ENCODE peak calls at places on chromosomes 6 and 20, in seven cellular contexts. N is CD8-positive, alpha-beta T cell; C is hepatocyte; G is body of pancreas; J is Panc1; E is sigmoid colon; Z is cardiac muscle cell. D is an unnamed sample.

GRCh38 chr6:14676084-14676483 is 558.5 kb downstream of the CD83 start:
- DNase-seq in N (no peak), C (no peak), G (no peak), J (no peak), E (no peak), Z (peak), D (no peak)

GRCh38 chr20:49132995-49133451 is 55.1 kb downstream of the STAU1 start:
- DNase-seq in N (no peak), C (peak), G (peak), J (peak), E (no peak), Z (peak), D (peak)

GRCh38 chr6:88586371-88587157 is 376.9 kb downstream of the RNGTT start:
- DNase-seq in N (no peak), C (no peak), G (no peak), J (no peak), E (peak), Z (no peak), D (no peak)

GRCh38 chr20:51077601-51078000 is 54.7 kb upstream of the KCNG1 start:
- DNase-seq in N (no peak), C (no peak), G (no peak), J (no peak), E (no peak), Z (no peak), D (no peak)

GRCh38 chr6:18147616-18148015 is 7.3 kb downstream of the TPMT start:
- DNase-seq in N (no peak), C (no peak), G (no peak), J (no peak), E (no peak), Z (no peak), D (no peak)

GRCh38 chr6:36187446-36187845 is 9.1 kb upstream of the BRPF3 start:
- DNase-seq in N (no peak), C (no peak), G (no peak), J (no peak), E (no peak), Z (peak), D (no peak)

GRCh38 chr6:109342564-109342963 is 39.7 kb downstream of the CD164 start:
- DNase-seq in N (no peak), C (no peak), G (no peak), J (no peak), E (no peak), Z (no peak), D (no peak)

GRCh38 chr6:152669894-152670293 is 27.8 kb upstream of the MYCT1 start:
- DNase-seq in N (no peak), C (no peak), G (no peak), J (no peak), E (no peak), Z (peak), D (peak)

GRCh38 chr6:24196198-24196597 is 70.2 kb downstream of the NRSN1 start:
- DNase-seq in N (no peak), C (no peak), G (no peak), J (no peak), E (no peak), Z (no peak), D (no peak)

GRCh38 chr6:7238900-7239589 is 74.0 kb downstream of the SSR1 start:
- DNase-seq in N (peak), C (peak), G (peak), J (no peak), E (peak), Z (peak), D (peak)

GRCh38 chr20:53055668-53056067 is 83.5 kb downstream of the TSHZ2 start:
- DNase-seq in N (no peak), C (no peak), G (no peak), J (no peak), E (no peak), Z (no peak), D (no peak)

GRCh38 chr6:71533939-71534379 is 245.3 kb downstream of the OGFRL1 start:
- DNase-seq in N (no peak), C (peak), G (no peak), J (no peak), E (no peak), Z (peak), D (peak)

GRCh38 chr6:5214570-5215052 is 46.1 kb downstream of the LYRM4 start:
- DNase-seq in N (no peak), C (peak), G (no peak), J (no peak), E (no peak), Z (peak), D (peak)

GRCh38 chr6:26170181-26170580 is 83.0 kb downstream of the HFE start:
- DNase-seq in N (no peak), C (no peak), G (no peak), J (no peak), E (no peak), Z (no peak), D (peak)

GRCh38 chr20:49690899-49691620 is 22.6 kb downstream of the B4GALT5 start:
- DNase-seq in N (no peak), C (peak), G (peak), J (no peak), E (no peak), Z (peak), D (no peak)

GRCh38 chr6:125714431-125715090 is 34.9 kb upstream of the HEY2 start:
- DNase-seq in N (no peak), C (no peak), G (no peak), J (no peak), E (no peak), Z (no peak), D (peak)

GRCh38 chr6:75213112-75213511 is 7.3 kb upstream of the COL12A1 start:
- DNase-seq in N (no peak), C (no peak), G (no peak), J (no peak), E (no peak), Z (peak), D (no peak)

GRCh38 chr6:127967708-127968107 is 66.8 kb upstream of the THEMIS start:
- DNase-seq in N (no peak), C (no peak), G (no peak), J (no peak), E (no peak), Z (no peak), D (no peak)

GRCh38 chr20:39338977-39339376 is 376.8 kb downstream of the DHX35 start:
- DNase-seq in N (no peak), C (peak), G (no peak), J (no peak), E (no peak), Z (no peak), D (peak)

GRCh38 chr20:19993937-19994667 is 23.1 kb upstream of the NAA20 start:
- DNase-seq in N (no peak), C (no peak), G (no peak), J (no peak), E (peak), Z (peak), D (no peak)

GRCh38 chr6:43455034-43455747 is at the start of gene DLK2:
- DNase-seq in N (peak), C (peak), G (no peak), J (no peak), E (no peak), Z (no peak), D (peak)

GRCh38 chr6:69848552-69848951 is 17.8 kb upstream of the COL19A1 start:
- DNase-seq in N (no peak), C (no peak), G (no peak), J (no peak), E (no peak), Z (no peak), D (no peak)

GRCh38 chr6:170007468-170008240 is 256.2 kb downstream of the ERMARD start:
- DNase-seq in N (no peak), C (no peak), G (no peak), J (no peak), E (peak), Z (no peak), D (no peak)

GRCh38 chr20:56656632-56657031 is 27.5 kb downstream of the TFAP2C start:
- DNase-seq in N (no peak), C (no peak), G (no peak), J (no peak), E (no peak), Z (no peak), D (no peak)
- TF ChIP-seq CTCF in N (no peak), C (no peak), G (no peak), J (no peak), E (no peak), Z (no peak), D (no peak)

GRCh38 chr6:53009056-53009455 is 14.0 kb upstream of the GSTA4 start:
- DNase-seq in N (no peak), C (no peak), G (no peak), J (no peak), E (no peak), Z (no peak), D (no peak)
- H3K4me3 ChIP-seq in N (no peak), C (no peak), G (no peak), J (no peak), E (no peak), Z (no peak), D (no peak)

DNA sequence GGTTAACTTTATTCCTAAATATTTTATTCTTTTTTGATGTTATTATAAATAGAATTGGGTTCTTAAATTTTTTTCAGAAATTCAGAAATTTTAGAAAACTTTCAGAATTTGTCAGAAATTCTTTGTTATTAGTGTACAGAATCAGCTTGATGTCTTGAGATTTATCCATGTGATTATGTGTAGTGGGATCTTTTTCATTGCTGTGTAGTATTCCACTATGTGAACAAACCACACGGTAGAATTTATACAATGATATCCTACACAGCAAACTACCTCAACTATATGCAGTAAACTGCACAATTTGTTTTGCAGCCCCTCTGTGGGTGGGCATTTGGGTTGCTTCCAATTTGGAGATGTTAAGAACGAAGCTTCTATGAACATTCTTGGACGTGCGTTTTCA is 43.9 kb downstream of the PACSIN1 start:
- DNase-seq in N (no peak), C (no peak), G (no peak), J (no peak), E (no peak), Z (no peak), D (no peak)
- TF ChIP-seq CTCF in N (no peak), C (no peak), G (no peak), J (no peak), E (no peak), Z (no peak), D (no peak)

GRCh38 chr20:2820896-2821869 is 5.0 kb downstream of the TMEM239 start:
- DNase-seq in N (no peak), C (no peak), G (no peak), J (no peak), E (no peak), Z (peak), D (no peak)
- H3K4me3 ChIP-seq in N (no peak), C (no peak), G (no peak), J (no peak), E (no peak), Z (no peak), D (no peak)

GRCh38 chr6:41682056-41682477 is 43.8 kb downstream of the MDFI start:
- DNase-seq in N (peak), C (peak), G (peak), J (peak), E (peak), Z (peak), D (peak)
- TF ChIP-seq CTCF in N (peak), C (peak), G (peak), J (peak), E (peak), Z (peak), D (peak)

GRCh38 chr6:119463081-119463626 is 113.6 kb upstream of the MAN1A1 start:
- DNase-seq in N (no peak), C (no peak), G (no peak), J (no peak), E (no peak), Z (no peak), D (peak)

GRCh38 chr6:119470893-119471542 is 121.5 kb upstream of the MAN1A1 start:
- DNase-seq in N (no peak), C (no peak), G (no peak), J (no peak), E (no peak), Z (no peak), D (peak)

GRCh38 chr6:119466226-119466625 is 116.7 kb upstream of the MAN1A1 start:
- DNase-seq in N (no peak), C (no peak), G (no peak), J (no peak), E (no peak), Z (no peak), D (no peak)

DNA sequence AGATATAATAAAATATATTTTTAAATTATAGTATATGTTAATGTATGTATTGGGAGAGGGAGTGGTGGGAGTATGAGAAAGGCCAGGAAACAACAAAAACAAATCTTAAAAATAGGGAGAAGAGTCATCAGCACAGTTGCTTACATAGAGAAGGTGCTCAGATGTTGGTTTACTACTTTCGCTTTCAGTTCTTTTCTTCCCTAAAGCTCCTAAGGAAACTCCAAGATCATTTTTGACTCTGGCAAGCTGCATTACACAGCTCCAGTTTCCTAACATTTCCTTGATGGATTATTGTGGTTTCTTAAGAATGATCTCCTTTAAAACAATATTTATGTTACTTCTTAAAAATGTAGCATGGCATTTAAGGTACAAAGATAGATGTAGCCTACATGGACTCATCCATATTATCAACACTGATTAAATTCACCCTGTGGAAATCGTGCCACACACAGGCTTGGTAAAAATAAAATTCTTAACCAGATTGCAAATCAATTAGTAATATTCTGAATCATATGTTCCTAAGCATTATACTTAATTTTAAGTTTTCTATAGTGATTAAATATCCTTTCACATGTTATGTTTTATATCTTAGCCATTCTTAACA is 118.0 kb upstream of the MAN1A1 start:
- DNase-seq in N (no peak), C (no peak), G (no peak), J (no peak), E (no peak), Z (peak), D (no peak)
- H3K4me3 ChIP-seq in N (no peak), C (no peak), G (no peak), J (no peak), E (peak), Z (no peak), D (no peak)

GRCh38 chr6:111322145-111322544 is 160.9 kb downstream of the REV3L start:
- DNase-seq in N (no peak), C (no peak), G (no peak), J (no peak), E (no peak), Z (no peak), D (no peak)
- TF ChIP-seq CTCF in N (no peak), C (no peak), G (no peak), J (no peak), E (no peak), Z (no peak), D (no peak)

GRCh38 chr6:149403534-149403933 is 3.5 kb downstream of the SUMO4 start:
- DNase-seq in N (no peak), C (no peak), G (no peak), J (no peak), E (no peak), Z (no peak), D (no peak)

GRCh38 chr6:149395185-149395584 is 4.9 kb upstream of the SUMO4 start:
- DNase-seq in N (no peak), C (no peak), G (no peak), J (no peak), E (no peak), Z (no peak), D (no peak)

GRCh38 chr6:149397384-149397783 is 2.7 kb upstream of the SUMO4 start:
- DNase-seq in N (no peak), C (no peak), G (no peak), J (no peak), E (no peak), Z (no peak), D (no peak)

DNA sequence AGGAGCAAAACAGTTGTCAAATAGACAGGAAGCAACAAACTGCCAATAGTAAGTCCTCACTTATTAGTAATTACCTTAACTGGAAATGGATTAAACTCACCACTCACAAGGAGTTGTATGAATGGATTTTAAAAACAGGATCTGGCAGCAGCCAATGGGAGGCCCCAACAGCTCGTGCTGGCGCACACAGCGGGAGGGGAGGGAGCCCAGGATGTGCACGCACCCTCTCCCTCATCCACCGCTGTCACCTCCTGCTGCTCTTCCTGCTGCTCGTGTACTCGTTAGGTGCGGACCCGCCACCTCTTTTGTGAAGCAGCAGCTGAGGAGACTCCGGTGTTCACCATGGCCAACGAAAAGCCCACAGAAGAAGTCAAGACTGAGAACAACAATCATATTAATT is at the start of gene SUMO4:
- DNase-seq in N (no peak), C (no peak), G (no peak), J (no peak), E (no peak), Z (no peak), D (no peak)
- H3K4me3 ChIP-seq in N (no peak), C (no peak), G (no peak), J (no peak), E (no peak), Z (no peak), D (no peak)

D was measured in GM12865.